ENCODE peak calls at places on chromosomes 7 and 10, in five cellular contexts. One of them, this sample, is unnamed.

GRCh38 chr7:128442346-128442745 is 13.3 kb upstream of the HILPDA start:
- DNase-seq in body of pancreas: no peak
- DNase-seq in OCI-LY7: no peak
- DNase-seq in CD4-positive, alpha-beta T cell: no peak
- DNase-seq in aorta: no peak
- DNase-seq in this sample: no peak

GRCh38 chr10:124105594-124105993 is 12.2 kb upstream of the CHST15 start:
- DNase-seq in aorta: no peak
- DNase-seq in body of pancreas: no peak
- DNase-seq in OCI-LY7: peak; percentile 71
- DNase-seq in CD4-positive, alpha-beta T cell: no peak
- DNase-seq in this sample: no peak

GRCh38 chr10:31508234-31508633 is 189.2 kb downstream of the ZEB1 start:
- DNase-seq in OCI-LY7: no peak
- DNase-seq in body of pancreas: no peak
- DNase-seq in CD4-positive, alpha-beta T cell: no peak
- DNase-seq in aorta: no peak
- DNase-seq in this sample: no peak

GRCh38 chr7:27173412-27174076 is 576 bp downstream of the HOXA10 start:
- DNase-seq in CD4-positive, alpha-beta T cell: peak; percentile 36
- DNase-seq in aorta: peak; percentile 63
- DNase-seq in body of pancreas: peak; percentile 39
- DNase-seq in OCI-LY7: no peak
- DNase-seq in this sample: peak; percentile 74

GRCh38 chr10:86942441-86943315 is 14.7 kb downstream of the MMRN2 start:
- DNase-seq in CD4-positive, alpha-beta T cell: no peak
- DNase-seq in aorta: no peak
- DNase-seq in OCI-LY7: no peak
- DNase-seq in body of pancreas: no peak
- DNase-seq in this sample: peak; percentile 64

GRCh38 chr7:148135106-148135505 is 455.5 kb upstream of the C7orf33 start:
- DNase-seq in aorta: no peak
- DNase-seq in OCI-LY7: no peak
- DNase-seq in body of pancreas: no peak
- DNase-seq in CD4-positive, alpha-beta T cell: no peak
- DNase-seq in this sample: no peak

GRCh38 chr7:22193361-22194016 is 163.5 kb downstream of the RAPGEF5 start:
- DNase-seq in CD4-positive, alpha-beta T cell: no peak
- DNase-seq in aorta: peak; percentile 57
- DNase-seq in body of pancreas: peak; percentile 54
- DNase-seq in OCI-LY7: no peak
- DNase-seq in this sample: peak; percentile 71

GRCh38 chr10:79221110-79222051 is 125.9 kb upstream of the PPIF start:
- DNase-seq in aorta: peak; percentile 74
- DNase-seq in CD4-positive, alpha-beta T cell: no peak
- DNase-seq in OCI-LY7: no peak
- DNase-seq in body of pancreas: peak; percentile 76
- DNase-seq in this sample: peak; percentile 95

GRCh38 chr7:92448185-92448747 is 984 bp downstream of the GATAD1 start:
- DNase-seq in CD4-positive, alpha-beta T cell: peak; percentile 53
- DNase-seq in body of pancreas: peak; percentile 67
- DNase-seq in OCI-LY7: peak; percentile 70
- DNase-seq in aorta: peak; percentile 50
- DNase-seq in this sample: peak; percentile 74

GRCh38 chr10:125023269-125023668 is 81.3 kb downstream of the ZRANB1 start:
- DNase-seq in aorta: peak; percentile 38
- DNase-seq in CD4-positive, alpha-beta T cell: no peak
- DNase-seq in body of pancreas: peak; percentile 65
- DNase-seq in OCI-LY7: no peak
- DNase-seq in this sample: peak; percentile 64

GRCh38 chr7:11060883-11061282 is 87.2 kb downstream of the PHF14 start:
- DNase-seq in aorta: no peak
- DNase-seq in OCI-LY7: no peak
- DNase-seq in CD4-positive, alpha-beta T cell: no peak
- DNase-seq in body of pancreas: no peak
- DNase-seq in this sample: no peak

GRCh38 chr10:43735907-43736306 is 87.2 kb upstream of the ZNF32 start:
- DNase-seq in body of pancreas: no peak
- DNase-seq in CD4-positive, alpha-beta T cell: no peak
- DNase-seq in aorta: no peak
- DNase-seq in OCI-LY7: no peak
- DNase-seq in this sample: no peak

GRCh38 chr7:151435103-151435916 is 4.6 kb downstream of the CRYGN start:
- DNase-seq in aorta: no peak
- DNase-seq in body of pancreas: peak; percentile 63
- DNase-seq in OCI-LY7: no peak
- DNase-seq in CD4-positive, alpha-beta T cell: no peak
- DNase-seq in this sample: peak; percentile 51

GRCh38 chr10:92242910-92243671 is 47.8 kb downstream of the CPEB3 start:
- DNase-seq in aorta: peak; percentile 57
- DNase-seq in body of pancreas: peak; percentile 72
- DNase-seq in OCI-LY7: peak; percentile 77
- DNase-seq in CD4-positive, alpha-beta T cell: peak; percentile 52
- DNase-seq in this sample: peak; percentile 79

GRCh38 chr10:59817806-59818205 is 64.6 kb upstream of the MRLN start:
- DNase-seq in CD4-positive, alpha-beta T cell: no peak
- DNase-seq in OCI-LY7: no peak
- DNase-seq in aorta: peak; percentile 92
- DNase-seq in body of pancreas: no peak
- DNase-seq in this sample: no peak

GRCh38 chr10:88230251-88230650 is 352.9 kb downstream of the RNLS start:
- DNase-seq in body of pancreas: no peak
- DNase-seq in OCI-LY7: no peak
- DNase-seq in CD4-positive, alpha-beta T cell: no peak
- DNase-seq in aorta: no peak
- DNase-seq in this sample: no peak

GRCh38 chr7:154693646-154694045 is 309.3 kb downstream of the PAXIP1 start:
- DNase-seq in OCI-LY7: no peak
- DNase-seq in body of pancreas: no peak
- DNase-seq in CD4-positive, alpha-beta T cell: no peak
- DNase-seq in aorta: no peak
- DNase-seq in this sample: no peak

GRCh38 chr10:73424478-73424877 is 8.9 kb downstream of the MSS51 start:
- DNase-seq in aorta: no peak
- DNase-seq in body of pancreas: no peak
- DNase-seq in CD4-positive, alpha-beta T cell: no peak
- DNase-seq in OCI-LY7: no peak
- DNase-seq in this sample: no peak

GRCh38 chr7:155471728-155472127 is 13.8 kb downstream of the EN2 start:
- DNase-seq in OCI-LY7: no peak
- DNase-seq in body of pancreas: no peak
- DNase-seq in aorta: no peak
- DNase-seq in CD4-positive, alpha-beta T cell: no peak
- DNase-seq in this sample: peak; percentile 6

GRCh38 chr10:18104223-18104872 is 35.9 kb upstream of the CACNB2 start:
- DNase-seq in body of pancreas: peak; percentile 63
- DNase-seq in aorta: peak; percentile 69
- DNase-seq in CD4-positive, alpha-beta T cell: peak; percentile 36
- DNase-seq in OCI-LY7: peak; percentile 39
- DNase-seq in this sample: no peak

GRCh38 chr10:94524146-94524545 is 21.4 kb upstream of the HELLS start:
- DNase-seq in OCI-LY7: no peak
- DNase-seq in CD4-positive, alpha-beta T cell: no peak
- DNase-seq in body of pancreas: no peak
- DNase-seq in aorta: no peak
- DNase-seq in this sample: no peak

GRCh38 chr10:119221666-119222065 is 14.3 kb downstream of the GRK5 start:
- DNase-seq in body of pancreas: no peak
- DNase-seq in OCI-LY7: no peak
- DNase-seq in CD4-positive, alpha-beta T cell: no peak
- DNase-seq in aorta: no peak
- DNase-seq in this sample: no peak

GRCh38 chr7:47937065-47937687 is 11.1 kb downstream of the PKD1L1 start:
- DNase-seq in OCI-LY7: peak; percentile 83
- DNase-seq in CD4-positive, alpha-beta T cell: no peak
- DNase-seq in body of pancreas: no peak
- DNase-seq in aorta: no peak
- DNase-seq in this sample: no peak

GRCh38 chr10:129570185-129570584 is 103.1 kb downstream of the MGMT start:
- DNase-seq in body of pancreas: no peak
- DNase-seq in CD4-positive, alpha-beta T cell: no peak
- DNase-seq in aorta: no peak
- DNase-seq in OCI-LY7: no peak
- DNase-seq in this sample: no peak

GRCh38 chr10:132422169-132422691 is 25.2 kb downstream of the PWWP2B start:
- DNase-seq in OCI-LY7: peak; percentile 92
- DNase-seq in body of pancreas: peak; percentile 36
- DNase-seq in CD4-positive, alpha-beta T cell: no peak
- DNase-seq in aorta: no peak
- DNase-seq in this sample: no peak

GRCh38 chr10:98416989-98417388 is 2.0 kb upstream of the PYROXD2 start:
- DNase-seq in body of pancreas: no peak
- DNase-seq in aorta: no peak
- DNase-seq in CD4-positive, alpha-beta T cell: no peak
- DNase-seq in OCI-LY7: no peak
- DNase-seq in this sample: peak; percentile 21

DNA sequence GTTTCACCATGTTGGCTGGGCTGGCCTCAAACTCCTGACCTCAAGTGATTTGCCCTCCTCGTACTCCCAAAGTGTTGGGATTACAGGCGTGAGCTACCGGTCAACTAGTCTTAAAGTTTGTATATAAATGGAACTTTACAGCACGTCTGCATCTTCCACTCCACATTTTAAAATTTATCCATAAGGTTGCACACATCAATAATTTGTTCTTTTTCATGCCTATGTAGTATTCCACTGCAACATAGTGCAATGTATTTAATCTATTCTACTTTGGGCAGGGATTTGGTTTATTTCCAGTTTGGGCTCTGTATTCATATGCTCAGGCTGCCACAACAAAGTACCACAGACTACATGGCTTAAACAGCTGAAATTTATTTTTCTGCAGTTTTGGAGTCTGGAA is 90.0 kb downstream of the NPTX2 start:
- DNase-seq in OCI-LY7: no peak
- DNase-seq in CD4-positive, alpha-beta T cell: no peak
- DNase-seq in aorta: no peak
- DNase-seq in body of pancreas: no peak
- DNase-seq in this sample: no peak
- H3K27ac ChIP-seq in OCI-LY7: no peak overlapping the region
- H3K27ac ChIP-seq in CD4-positive, alpha-beta T cell: no peak overlapping the region
- H3K27ac ChIP-seq in aorta: no peak overlapping the region
- H3K27ac ChIP-seq in body of pancreas: no peak overlapping the region
- H3K27ac ChIP-seq in this sample: no peak overlapping the region

GRCh38 chr7:129774359-129774758 is 162.8 kb downstream of the NRF1 start:
- DNase-seq in aorta: no peak
- DNase-seq in OCI-LY7: no peak
- DNase-seq in CD4-positive, alpha-beta T cell: no peak
- DNase-seq in body of pancreas: no peak
- DNase-seq in this sample: no peak

GRCh38 chr7:129773328-129773731 is 161.8 kb downstream of the NRF1 start:
- DNase-seq in body of pancreas: no peak
- DNase-seq in OCI-LY7: no peak
- DNase-seq in aorta: no peak
- DNase-seq in CD4-positive, alpha-beta T cell: no peak
- DNase-seq in this sample: no peak

GRCh38 chr7:129772646-129773280 is 161.2 kb downstream of the NRF1 start:
- DNase-seq in body of pancreas: no peak
- DNase-seq in OCI-LY7: no peak
- DNase-seq in aorta: no peak
- DNase-seq in CD4-positive, alpha-beta T cell: no peak
- DNase-seq in this sample: no peak

GRCh38 chr7:129774871-129775694 is 163.6 kb downstream of the NRF1 start:
- DNase-seq in body of pancreas: no peak
- DNase-seq in OCI-LY7: no peak
- DNase-seq in CD4-positive, alpha-beta T cell: no peak
- DNase-seq in aorta: no peak
- DNase-seq in this sample: no peak

DNA sequence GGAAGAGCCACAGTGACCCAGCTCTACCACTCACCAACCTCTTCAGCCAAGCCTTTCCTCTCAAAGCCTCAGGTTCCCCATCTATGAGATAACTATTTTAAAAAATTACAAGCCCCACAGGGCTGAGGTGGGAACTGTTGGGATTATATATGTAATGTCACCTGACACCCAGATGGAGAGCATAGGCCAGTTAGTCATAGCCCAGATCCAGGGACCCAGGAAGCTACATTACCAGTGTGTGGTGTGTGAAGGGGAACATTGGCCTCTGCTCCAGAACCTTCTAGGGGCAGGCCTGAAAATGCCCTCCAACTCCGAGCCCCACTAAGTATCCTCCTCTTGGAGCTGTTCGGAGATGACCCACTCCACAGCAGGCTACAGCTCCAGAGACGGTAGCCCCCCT is 162.4 kb downstream of the NRF1 start:
- DNase-seq in OCI-LY7: no peak
- DNase-seq in aorta: no peak
- DNase-seq in CD4-positive, alpha-beta T cell: no peak
- DNase-seq in body of pancreas: no peak
- DNase-seq in this sample: no peak
- H3K27ac ChIP-seq in OCI-LY7: no peak overlapping the region
- H3K27ac ChIP-seq in aorta: no peak overlapping the region
- H3K27ac ChIP-seq in CD4-positive, alpha-beta T cell: no peak overlapping the region
- H3K27ac ChIP-seq in body of pancreas: no peak overlapping the region
- H3K27ac ChIP-seq in this sample: no peak overlapping the region

DNA sequence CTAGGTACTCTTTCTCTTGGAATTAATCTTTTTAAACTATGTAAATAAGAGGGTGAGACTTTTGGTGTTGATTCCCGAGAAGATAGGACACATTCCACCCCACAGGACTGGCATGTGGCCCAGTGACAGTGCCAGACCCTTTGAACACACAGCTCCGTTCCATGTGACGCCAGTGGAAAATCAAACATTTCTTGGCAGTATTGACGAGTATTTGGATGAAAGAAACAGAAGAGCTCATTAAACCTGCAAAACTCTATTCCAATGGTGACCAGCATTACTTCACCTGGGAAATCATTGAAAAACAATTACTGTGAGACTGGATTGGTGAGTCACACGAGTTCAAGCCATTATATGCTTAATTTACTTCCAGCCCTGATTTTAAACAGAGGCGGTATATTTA is 25.8 kb downstream of the AKR1E2 start:
- DNase-seq in CD4-positive, alpha-beta T cell: no peak
- DNase-seq in OCI-LY7: no peak
- DNase-seq in aorta: peak; percentile 59
- DNase-seq in body of pancreas: peak; percentile 75
- DNase-seq in this sample: no peak
- H3K27ac ChIP-seq in CD4-positive, alpha-beta T cell: no peak overlapping the region
- H3K27ac ChIP-seq in OCI-LY7: no peak overlapping the region
- H3K27ac ChIP-seq in aorta: peak overlapping the region; percentile 54
- H3K27ac ChIP-seq in body of pancreas: peak overlapping the region; percentile 41
- H3K27ac ChIP-seq in this sample: peak overlapping the region; percentile 35

DNA sequence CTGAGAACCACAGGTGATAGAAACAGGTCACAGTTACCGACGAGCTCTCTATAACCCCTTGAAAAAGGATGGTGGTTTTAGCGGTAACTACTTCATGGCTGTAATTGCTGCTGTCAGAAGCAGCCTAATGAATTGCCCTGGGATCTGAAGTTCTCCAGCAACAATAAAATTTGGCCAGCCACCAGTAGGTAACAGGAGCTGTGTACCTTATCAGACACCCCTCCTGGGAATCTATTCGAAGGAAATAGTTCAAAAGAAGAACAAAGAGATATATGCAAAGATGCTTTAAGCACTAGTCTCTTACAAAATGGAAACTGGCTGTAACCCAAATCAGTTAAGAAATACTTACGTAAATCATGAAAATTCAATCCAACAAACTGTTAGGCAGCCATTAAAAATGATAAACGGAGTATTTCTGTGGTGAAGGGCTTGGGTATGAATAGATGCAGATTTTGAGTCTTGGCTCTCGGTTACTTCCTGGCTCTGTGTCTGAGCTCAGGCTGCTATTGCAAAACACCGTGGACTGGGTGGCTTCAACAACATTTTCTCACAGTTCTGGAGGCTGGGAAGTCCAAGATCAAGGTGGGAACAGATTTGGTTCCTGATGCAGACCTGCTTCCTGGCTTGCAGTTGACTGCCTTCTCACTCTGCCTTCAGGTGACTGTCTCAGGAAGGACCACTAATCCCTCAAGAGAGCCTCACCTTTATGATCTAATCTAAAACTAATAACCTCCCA is 1.6 kb downstream of the MSRB2 start:
- DNase-seq in body of pancreas: no peak
- DNase-seq in CD4-positive, alpha-beta T cell: no peak
- DNase-seq in OCI-LY7: no peak
- DNase-seq in aorta: peak; percentile 56
- DNase-seq in this sample: peak; percentile 84
- H3K27ac ChIP-seq in body of pancreas: peak overlapping the region; percentile 21
- H3K27ac ChIP-seq in CD4-positive, alpha-beta T cell: no peak overlapping the region
- H3K27ac ChIP-seq in OCI-LY7: no peak overlapping the region
- H3K27ac ChIP-seq in aorta: peak overlapping the region; percentile 58
- H3K27ac ChIP-seq in this sample: peak overlapping the region; percentile 97